ENCODE peak calls at places on chromosomes 12 and 14, in eight cellular contexts. One of them, this sample, is unnamed.

GRCh38 chr14:58638231-58639205 is 756 bp downstream of the DACT1 start:
- DNase-seq in G401: peak
- DNase-seq in activated CD8-positive, alpha-beta memory T cell treated with anti-CD3 and anti-CD28 coated beads for 48 hours: no peak
- DNase-seq in CD8-positive, alpha-beta T cell: no peak
- DNase-seq in nephron progenitor cell: peak
- DNase-seq in NCI-H345: peak
- DNase-seq in H54: no peak
- DNase-seq in activated CD4-positive, alpha-beta T cell treated with anti-CD3 and anti-CD28 coated beads, Interleukin-2, amount 50 U/mL, for 24 hours: peak
- DNase-seq in this sample: peak

GRCh38 chr12:4056910-4057845 is 184.0 kb upstream of the PARP11 start:
- DNase-seq in nephron progenitor cell: no peak
- DNase-seq in activated CD4-positive, alpha-beta T cell treated with anti-CD3 and anti-CD28 coated beads, Interleukin-2, amount 50 U/mL, for 24 hours: no peak
- DNase-seq in G401: no peak
- DNase-seq in activated CD8-positive, alpha-beta memory T cell treated with anti-CD3 and anti-CD28 coated beads for 48 hours: no peak
- DNase-seq in H54: no peak
- DNase-seq in NCI-H345: no peak
- DNase-seq in CD8-positive, alpha-beta T cell: no peak
- DNase-seq in this sample: no peak

GRCh38 chr12:62924084-62924483 is 10.9 kb downstream of the PPM1H start:
- DNase-seq in H54: no peak
- DNase-seq in NCI-H345: no peak
- DNase-seq in activated CD8-positive, alpha-beta memory T cell treated with anti-CD3 and anti-CD28 coated beads for 48 hours: no peak
- DNase-seq in CD8-positive, alpha-beta T cell: no peak
- DNase-seq in activated CD4-positive, alpha-beta T cell treated with anti-CD3 and anti-CD28 coated beads, Interleukin-2, amount 50 U/mL, for 24 hours: no peak
- DNase-seq in nephron progenitor cell: no peak
- DNase-seq in G401: no peak
- DNase-seq in this sample: no peak

GRCh38 chr14:71891970-71892369 is 40.3 kb upstream of the RGS6 start:
- DNase-seq in CD8-positive, alpha-beta T cell: no peak
- DNase-seq in nephron progenitor cell: no peak
- DNase-seq in H54: no peak
- DNase-seq in G401: no peak
- DNase-seq in activated CD8-positive, alpha-beta memory T cell treated with anti-CD3 and anti-CD28 coated beads for 48 hours: no peak
- DNase-seq in activated CD4-positive, alpha-beta T cell treated with anti-CD3 and anti-CD28 coated beads, Interleukin-2, amount 50 U/mL, for 24 hours: no peak
- DNase-seq in NCI-H345: no peak
- DNase-seq in this sample: no peak

GRCh38 chr14:87898301-87898700 is 94.7 kb downstream of the GALC start:
- DNase-seq in activated CD4-positive, alpha-beta T cell treated with anti-CD3 and anti-CD28 coated beads, Interleukin-2, amount 50 U/mL, for 24 hours: no peak
- DNase-seq in activated CD8-positive, alpha-beta memory T cell treated with anti-CD3 and anti-CD28 coated beads for 48 hours: no peak
- DNase-seq in NCI-H345: no peak
- DNase-seq in H54: no peak
- DNase-seq in nephron progenitor cell: no peak
- DNase-seq in CD8-positive, alpha-beta T cell: no peak
- DNase-seq in G401: no peak
- DNase-seq in this sample: no peak

GRCh38 chr14:104732931-104733681 is 9.1 kb downstream of the ADSS1 start:
- DNase-seq in CD8-positive, alpha-beta T cell: no peak
- DNase-seq in activated CD8-positive, alpha-beta memory T cell treated with anti-CD3 and anti-CD28 coated beads for 48 hours: no peak
- DNase-seq in H54: no peak
- DNase-seq in NCI-H345: no peak
- DNase-seq in activated CD4-positive, alpha-beta T cell treated with anti-CD3 and anti-CD28 coated beads, Interleukin-2, amount 50 U/mL, for 24 hours: no peak
- DNase-seq in G401: no peak
- DNase-seq in nephron progenitor cell: no peak
- DNase-seq in this sample: no peak

GRCh38 chr12:795305-795704 is 42.9 kb downstream of the WNK1 start:
- DNase-seq in activated CD4-positive, alpha-beta T cell treated with anti-CD3 and anti-CD28 coated beads, Interleukin-2, amount 50 U/mL, for 24 hours: peak
- DNase-seq in G401: no peak
- DNase-seq in H54: no peak
- DNase-seq in activated CD8-positive, alpha-beta memory T cell treated with anti-CD3 and anti-CD28 coated beads for 48 hours: peak
- DNase-seq in nephron progenitor cell: no peak
- DNase-seq in CD8-positive, alpha-beta T cell: no peak
- DNase-seq in NCI-H345: no peak
- DNase-seq in this sample: no peak

GRCh38 chr12:124053855-124054254 is 80.8 kb downstream of the ZNF664 start:
- DNase-seq in NCI-H345: peak
- DNase-seq in activated CD4-positive, alpha-beta T cell treated with anti-CD3 and anti-CD28 coated beads, Interleukin-2, amount 50 U/mL, for 24 hours: no peak
- DNase-seq in CD8-positive, alpha-beta T cell: no peak
- DNase-seq in nephron progenitor cell: peak
- DNase-seq in H54: no peak
- DNase-seq in G401: peak
- DNase-seq in activated CD8-positive, alpha-beta memory T cell treated with anti-CD3 and anti-CD28 coated beads for 48 hours: no peak
- DNase-seq in this sample: peak

GRCh38 chr12:43370299-43370698 is 181.7 kb downstream of the ADAMTS20 start:
- DNase-seq in G401: no peak
- DNase-seq in CD8-positive, alpha-beta T cell: no peak
- DNase-seq in nephron progenitor cell: no peak
- DNase-seq in activated CD4-positive, alpha-beta T cell treated with anti-CD3 and anti-CD28 coated beads, Interleukin-2, amount 50 U/mL, for 24 hours: no peak
- DNase-seq in H54: no peak
- DNase-seq in NCI-H345: no peak
- DNase-seq in activated CD8-positive, alpha-beta memory T cell treated with anti-CD3 and anti-CD28 coated beads for 48 hours: no peak
- DNase-seq in this sample: no peak

GRCh38 chr12:66708704-66709443 is 30.0 kb upstream of the GRIP1 start:
- DNase-seq in G401: no peak
- DNase-seq in activated CD8-positive, alpha-beta memory T cell treated with anti-CD3 and anti-CD28 coated beads for 48 hours: no peak
- DNase-seq in nephron progenitor cell: no peak
- DNase-seq in H54: no peak
- DNase-seq in NCI-H345: peak
- DNase-seq in activated CD4-positive, alpha-beta T cell treated with anti-CD3 and anti-CD28 coated beads, Interleukin-2, amount 50 U/mL, for 24 hours: no peak
- DNase-seq in CD8-positive, alpha-beta T cell: no peak
- DNase-seq in this sample: no peak

GRCh38 chr12:51318846-51319570 is 5.0 kb downstream of the BIN2 start:
- DNase-seq in activated CD4-positive, alpha-beta T cell treated with anti-CD3 and anti-CD28 coated beads, Interleukin-2, amount 50 U/mL, for 24 hours: no peak
- DNase-seq in NCI-H345: no peak
- DNase-seq in activated CD8-positive, alpha-beta memory T cell treated with anti-CD3 and anti-CD28 coated beads for 48 hours: no peak
- DNase-seq in CD8-positive, alpha-beta T cell: peak
- DNase-seq in H54: no peak
- DNase-seq in nephron progenitor cell: no peak
- DNase-seq in G401: no peak
- DNase-seq in this sample: no peak

This sample was measured in neural crest cell.